ENCODE peak calls at places on chromosomes 5 and 9, in eight cellular contexts. B, P, M, W, E, O, T and U are unnamed samples.
A peak's percentile ranks its signal among the peaks of the same experiment; 100 is the strongest.

GRCh38 chr9:92973700-92974099 is 26.4 kb downstream of the FGD3 start:
- DNase-seq in O (no peak), B (no peak), M (no peak), T (no peak), E (no peak), W (no peak), P (no peak), U (no peak)

GRCh38 chr5:34486160-34486765 is 169.9 kb upstream of the RAI14 start:
- DNase-seq in P (peak; percentile 68), M (peak; percentile 90), W (peak; percentile 85), T (peak; percentile 91), O (peak; percentile 87), E (peak; percentile 51), B (peak; percentile 86), U (peak; percentile 82)

GRCh38 chr9:105901514-105902109 is 207.3 kb downstream of the TMEM38B start:
- DNase-seq in P (no peak), T (peak; percentile 68), B (peak; percentile 70), E (no peak), O (peak; percentile 54), W (no peak), M (peak; percentile 58), U (peak; percentile 65)

GRCh38 chr9:127033784-127034183 is 88.7 kb downstream of the ANGPTL2 start:
- DNase-seq in B (no peak), W (no peak), E (peak; percentile 29), O (no peak), T (no peak), P (no peak), M (peak; percentile 64), U (no peak)

GRCh38 chr9:2936221-2936620 is 92.3 kb upstream of the PUM3 start:
- DNase-seq in E (no peak), B (peak; percentile 14), M (no peak), T (no peak), W (no peak), O (no peak), P (no peak), U (no peak)

GRCh38 chr9:1676771-1677170 is 338.4 kb upstream of the SMARCA2 start:
- DNase-seq in M (no peak), O (no peak), B (no peak), E (no peak), W (no peak), P (no peak), T (no peak), U (no peak)

GRCh38 chr5:127088226-127088625 is 14.9 kb upstream of the C5orf63 start:
- DNase-seq in E (no peak), T (peak; percentile 99), O (peak; percentile 13), W (no peak), P (peak; percentile 98), M (peak; percentile 99), B (peak; percentile 98), U (no peak)

GRCh38 chr9:133711428-133712220 is 26.5 kb downstream of the SARDH start:
- DNase-seq in P (no peak), T (no peak), W (peak; percentile 95), B (peak; percentile 23), O (no peak), E (no peak), M (peak; percentile 91), U (peak; percentile 2)

GRCh38 chr9:133679466-133680051 is 43.4 kb downstream of the DBH start:
- DNase-seq in B (no peak), P (no peak), W (peak; percentile 84), M (peak; percentile 42), T (no peak), E (no peak), O (no peak), U (no peak)

GRCh38 chr5:176700239-176700847 is 53.1 kb downstream of the TSPAN17 start:
- DNase-seq in E (no peak), T (no peak), M (peak; percentile 12), P (no peak), O (peak; percentile 34), W (no peak), B (peak; percentile 12), U (peak; percentile 41)
- TF ChIP-seq CTCF in E (no peak), T (peak; percentile 42), M (peak; percentile 34), P (peak; percentile 32), O (peak; percentile 51), W (no peak), B (no peak), U (no peak)

DNA sequence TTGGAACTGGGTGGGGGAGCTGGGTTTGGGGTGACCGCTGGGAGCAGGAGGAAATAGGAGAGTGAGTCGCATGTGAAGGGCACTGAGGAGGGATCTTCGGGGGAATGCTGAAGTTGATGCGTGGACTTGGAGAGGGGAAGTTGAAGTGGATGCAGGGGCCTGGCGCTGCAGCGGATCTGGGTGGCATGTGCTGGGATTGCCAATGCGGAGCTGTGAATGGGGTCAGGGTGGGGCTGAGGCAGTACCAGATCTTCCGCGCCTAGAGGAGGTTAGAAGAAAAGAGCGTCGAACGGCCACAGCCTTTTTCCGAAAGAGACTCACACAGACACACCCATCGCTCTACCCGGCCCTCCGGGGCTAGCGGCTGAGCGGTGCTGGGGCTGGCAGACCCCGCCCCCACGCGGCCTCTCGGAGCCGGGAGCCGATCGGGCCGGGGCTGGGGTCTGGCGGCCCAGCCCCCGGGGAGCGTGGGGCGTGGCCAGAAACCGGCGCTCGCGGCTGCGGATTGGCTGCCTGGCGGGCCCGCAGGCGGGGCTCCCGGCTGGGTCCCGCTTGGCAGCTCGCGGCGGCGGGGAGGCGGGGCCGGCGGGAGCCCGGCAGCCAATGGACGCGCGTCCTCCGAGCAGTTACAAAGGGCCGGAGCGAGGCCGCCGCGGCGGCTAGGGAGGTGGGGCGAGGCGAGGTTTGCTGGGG is at the start of gene TGFBR1:
- DNase-seq in B (peak; percentile 96), E (peak; percentile 91), M (peak; percentile 96), P (peak; percentile 56), W (peak; percentile 98), T (peak; percentile 89), O (peak; percentile 87), U (peak; percentile 97)
- TF ChIP-seq CTCF in B (no peak), E (no peak), M (no peak), P (peak; percentile 5), W (no peak), T (no peak), O (no peak), U (no peak)

GRCh38 chr5:125597338-125597737 is 825.9 kb upstream of the GRAMD2B start:
- DNase-seq in P (no peak), M (peak; percentile 44), E (no peak), W (no peak), O (no peak), B (peak; percentile 25), T (no peak), U (no peak)
- TF ChIP-seq CTCF in P (no peak), M (no peak), E (no peak), W (no peak), O (no peak), B (no peak), T (no peak), U (no peak)

GRCh38 chr5:154002093-154002492 is 36.6 kb downstream of the FAM114A2 start:
- DNase-seq in M (peak; percentile 96), W (no peak), P (no peak), O (no peak), B (no peak), E (no peak), T (peak; percentile 23), U (peak; percentile 53)
- TF ChIP-seq CTCF in M (no peak), W (no peak), P (no peak), O (no peak), B (no peak), E (no peak), T (no peak), U (no peak)

GRCh38 chr9:135448570-135449180 is 30.9 kb upstream of the PPP1R26 start:
- DNase-seq in W (no peak), E (no peak), O (no peak), P (no peak), M (peak; percentile 33), T (no peak), B (no peak), U (no peak)
- TF ChIP-seq CTCF in W (no peak), E (no peak), O (no peak), P (no peak), M (no peak), T (no peak), B (no peak), U (no peak)